ENCODE peak calls at places on chromosomes 11 and 22, in nine cellular contexts. T is NCI-H1105 treated with DMSO at 0.1 percent for 48 hours; I is activated CD4-positive, alpha-beta T cell treated with anti-CD3 and anti-CD28 coated beads for 48 hours; Q is stimulated activated CD8-positive, alpha-beta memory T cell treated with anti-CD3 and anti-CD28 coated beads, Interleukin-4, amount 100 ng/mL, for 1 hour; M is tibial nerve; C is erythroblast; L is anterior cingulate cortex; E is posterior cingulate gyrus; Z is caudate nucleus. S is an unnamed sample.

GRCh38 chr11:71309611-71310010 is 57.2 kb upstream of the SHANK2 start:
- DNase-seq in T (no peak), I (no peak), Q (no peak), M (no peak), C (no peak), L (no peak), E (no peak), Z (no peak), S (no peak)

GRCh38 chr22:48744283-48744641 is 1083.4 kb downstream of the BRD1 start:
- DNase-seq in T (no peak), I (no peak), Q (no peak), M (no peak), C (no peak), L (no peak), E (no peak), Z (no peak), S (no peak)

GRCh38 chr11:113398669-113399430 is 11.3 kb downstream of the ANKK1 start:
- DNase-seq in T (no peak), I (no peak), Q (no peak), M (no peak), C (no peak), L (no peak), E (no peak), Z (no peak), S (no peak)

GRCh38 chr22:28349114-28349513 is 330.5 kb downstream of the TTC28 start:
- DNase-seq in T (no peak), I (no peak), Q (no peak), M (no peak), C (no peak), L (no peak), E (no peak), Z (no peak), S (no peak)

GRCh38 chr22:25658641-25659040 is 83.3 kb upstream of the MYO18B start:
- DNase-seq in T (no peak), I (no peak), Q (no peak), M (no peak), C (peak), L (no peak), E (no peak), Z (no peak), S (no peak)

GRCh38 chr11:105701098-105701497 is 91.2 kb downstream of the GRIA4 start:
- DNase-seq in T (no peak), I (no peak), Q (no peak), M (no peak), C (no peak), L (no peak), E (no peak), Z (no peak), S (no peak)

GRCh38 chr22:37267128-37267587 is 15.2 kb upstream of the CYTH4 start:
- DNase-seq in T (peak), I (peak), Q (no peak), M (no peak), C (peak), L (no peak), E (peak), Z (peak), S (no peak)

GRCh38 chr11:12043959-12044772 is 35.7 kb upstream of the DKK3 start:
- DNase-seq in T (peak), I (peak), Q (peak), M (peak), C (peak), L (peak), E (peak), Z (peak), S (peak)

GRCh38 chr22:26450453-26451185 is 21.6 kb downstream of the ASPHD2 start:
- DNase-seq in T (no peak), I (no peak), Q (no peak), M (no peak), C (no peak), L (no peak), E (no peak), Z (no peak), S (no peak)